ENCODE peak calls at places on chromosomes 4 and X, in four cellular contexts. One of them, this sample, is unnamed.

GRCh38 chrX:40095588-40096394 is 2.0 kb downstream of the BCOR start:
- DNase-seq in tibial artery: no peak
- DNase-seq in lung: no peak
- DNase-seq in upper lobe of right lung: peak; percentile 76
- DNase-seq in this sample: no peak

GRCh38 chr4:121817701-121818100 is 6.0 kb downstream of the CCNA2 start:
- DNase-seq in upper lobe of right lung: no peak
- DNase-seq in lung: no peak
- DNase-seq in tibial artery: no peak
- DNase-seq in this sample: no peak

GRCh38 chr4:149897784-149898183 is 82.1 kb upstream of the IQCM start:
- DNase-seq in tibial artery: no peak
- DNase-seq in upper lobe of right lung: no peak
- DNase-seq in lung: no peak
- DNase-seq in this sample: no peak

GRCh38 chr4:31065086-31065485 is 344.9 kb downstream of the PCDH7 start:
- DNase-seq in upper lobe of right lung: no peak
- DNase-seq in tibial artery: no peak
- DNase-seq in lung: no peak
- DNase-seq in this sample: no peak

GRCh38 chr4:3302786-3303444 is 10.1 kb downstream of the RGS12 start:
- DNase-seq in upper lobe of right lung: peak; percentile 58
- DNase-seq in lung: no peak
- DNase-seq in tibial artery: peak; percentile 9
- DNase-seq in this sample: no peak

GRCh38 chr4:7197910-7198309 is 5.6 kb downstream of the SORCS2 start:
- DNase-seq in lung: no peak
- DNase-seq in tibial artery: peak; percentile 13
- DNase-seq in upper lobe of right lung: peak; percentile 51
- DNase-seq in this sample: no peak

GRCh38 chr4:163988391-163988790 is 493.9 kb downstream of the TMA16 start:
- DNase-seq in lung: no peak
- DNase-seq in upper lobe of right lung: no peak
- DNase-seq in tibial artery: no peak
- DNase-seq in this sample: no peak

GRCh38 chrX:103616676-103617186 is 9.0 kb downstream of the TCEAL3 start:
- DNase-seq in tibial artery: no peak
- DNase-seq in lung: no peak
- DNase-seq in upper lobe of right lung: no peak
- DNase-seq in this sample: no peak

GRCh38 chr4:161457311-161457710 is 706.5 kb downstream of the FSTL5 start:
- DNase-seq in tibial artery: no peak
- DNase-seq in upper lobe of right lung: no peak
- DNase-seq in lung: no peak
- DNase-seq in this sample: no peak

GRCh38 chr4:139229534-139230039 is 50.4 kb downstream of the MGARP start:
- DNase-seq in tibial artery: no peak
- DNase-seq in lung: no peak
- DNase-seq in upper lobe of right lung: no peak
- DNase-seq in this sample: no peak

GRCh38 chrX:119041175-119041574 is 31.6 kb upstream of the CT47C1 start:
- DNase-seq in lung: peak; percentile 41
- DNase-seq in tibial artery: peak; percentile 74
- DNase-seq in upper lobe of right lung: no peak
- DNase-seq in this sample: no peak

GRCh38 chr4:15002659-15003440 is 569 bp downstream of the CPEB2 start:
- DNase-seq in tibial artery: peak; percentile 80
- DNase-seq in lung: peak; percentile 80
- DNase-seq in upper lobe of right lung: peak; percentile 92
- DNase-seq in this sample: peak; percentile 90

GRCh38 chr4:7650606-7651400 is 216.1 kb upstream of the PSAPL1 start:
- DNase-seq in upper lobe of right lung: peak; percentile 60
- DNase-seq in lung: no peak
- DNase-seq in tibial artery: peak; percentile 56
- DNase-seq in this sample: no peak

GRCh38 chr4:25011135-25011866 is 19.4 kb downstream of the LGI2 start:
- DNase-seq in upper lobe of right lung: no peak
- DNase-seq in tibial artery: no peak
- DNase-seq in lung: no peak
- DNase-seq in this sample: no peak

GRCh38 chrX:34893741-34894140 is 48.9 kb upstream of the FAM47B start:
- DNase-seq in upper lobe of right lung: no peak
- DNase-seq in tibial artery: no peak
- DNase-seq in lung: no peak
- DNase-seq in this sample: no peak

GRCh38 chr4:7862561-7863200 is 77.0 kb downstream of the AFAP1 start:
- DNase-seq in tibial artery: no peak
- DNase-seq in lung: no peak
- DNase-seq in upper lobe of right lung: no peak
- DNase-seq in this sample: no peak

GRCh38 chrX:139640259-139640658 is 67.7 kb downstream of the MCF2 start:
- DNase-seq in tibial artery: no peak
- DNase-seq in upper lobe of right lung: no peak
- DNase-seq in lung: no peak
- DNase-seq in this sample: no peak

GRCh38 chrX:43349363-43349762 is 306.7 kb upstream of the MAOA start:
- DNase-seq in tibial artery: no peak
- DNase-seq in lung: peak; percentile 30
- DNase-seq in upper lobe of right lung: no peak
- DNase-seq in this sample: no peak

GRCh38 chrX:41621236-41621651 is 67.5 kb upstream of the GPR34 start:
- DNase-seq in tibial artery: no peak
- DNase-seq in upper lobe of right lung: no peak
- DNase-seq in lung: no peak
- DNase-seq in this sample: no peak

GRCh38 chrX:53479295-53479694 is 45.1 kb upstream of the HSD17B10 start:
- DNase-seq in upper lobe of right lung: no peak
- DNase-seq in tibial artery: no peak
- DNase-seq in lung: no peak
- DNase-seq in this sample: no peak

GRCh38 chrX:120769576-120770341 is 105.9 kb downstream of the CT47B1 start:
- DNase-seq in tibial artery: no peak
- DNase-seq in upper lobe of right lung: no peak
- DNase-seq in lung: no peak
- DNase-seq in this sample: no peak

GRCh38 chr4:183264614-183265013 is 55.5 kb downstream of the CLDN22 start:
- DNase-seq in upper lobe of right lung: no peak
- DNase-seq in tibial artery: no peak
- DNase-seq in lung: no peak
- DNase-seq in this sample: no peak

GRCh38 chrX:47664737-47665136 is 5.8 kb upstream of the UXT start:
- DNase-seq in tibial artery: no peak
- DNase-seq in lung: no peak
- DNase-seq in upper lobe of right lung: no peak
- DNase-seq in this sample: peak; percentile 8

GRCh38 chr4:145420595-145421214 is 60.9 kb upstream of the SMAD1 start:
- DNase-seq in lung: no peak
- DNase-seq in upper lobe of right lung: no peak
- DNase-seq in tibial artery: no peak
- DNase-seq in this sample: no peak

GRCh38 chrX:29231800-29232199 is 644.6 kb downstream of the IL1RAPL1 start:
- DNase-seq in upper lobe of right lung: no peak
- DNase-seq in lung: no peak
- DNase-seq in tibial artery: no peak
- DNase-seq in this sample: no peak
- TF ChIP-seq CTCF in upper lobe of right lung: peak; percentile 5
- TF ChIP-seq CTCF in lung: no peak
- TF ChIP-seq CTCF in tibial artery: no peak
- TF ChIP-seq CTCF in this sample: peak; percentile 29

DNA sequence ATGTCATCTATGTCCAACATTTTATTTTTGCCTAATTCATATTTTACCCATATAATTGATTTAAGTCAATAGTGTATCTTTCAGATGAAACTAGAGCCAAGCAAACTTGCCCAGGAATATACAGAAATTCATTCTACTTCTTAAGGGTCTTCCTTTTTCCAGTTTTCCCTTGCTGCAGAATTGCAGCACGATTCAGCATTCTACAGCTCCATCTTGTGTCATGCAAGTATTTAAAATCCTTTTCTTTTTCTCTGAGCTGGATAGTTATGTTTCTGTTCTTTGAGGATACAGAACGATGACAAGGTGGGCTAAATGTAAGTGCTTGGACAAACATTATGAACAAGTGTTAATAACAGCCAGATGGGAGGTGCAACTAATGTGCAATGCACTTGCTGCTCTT is 1821.8 kb downstream of the ARAP2 start:
- DNase-seq in lung: no peak
- DNase-seq in upper lobe of right lung: no peak
- DNase-seq in tibial artery: no peak
- DNase-seq in this sample: no peak
- TF ChIP-seq CTCF in lung: no peak
- TF ChIP-seq CTCF in upper lobe of right lung: no peak
- TF ChIP-seq CTCF in tibial artery: no peak
- TF ChIP-seq CTCF in this sample: peak; percentile 61

GRCh38 chrX:154444001-154444754 is at the start of gene FAM50A:
- DNase-seq in upper lobe of right lung: peak; percentile 90
- DNase-seq in tibial artery: peak; percentile 71
- DNase-seq in lung: peak; percentile 68
- DNase-seq in this sample: no peak
- TF ChIP-seq CTCF in upper lobe of right lung: no peak
- TF ChIP-seq CTCF in tibial artery: no peak
- TF ChIP-seq CTCF in lung: no peak
- TF ChIP-seq CTCF in this sample: no peak

DNA sequence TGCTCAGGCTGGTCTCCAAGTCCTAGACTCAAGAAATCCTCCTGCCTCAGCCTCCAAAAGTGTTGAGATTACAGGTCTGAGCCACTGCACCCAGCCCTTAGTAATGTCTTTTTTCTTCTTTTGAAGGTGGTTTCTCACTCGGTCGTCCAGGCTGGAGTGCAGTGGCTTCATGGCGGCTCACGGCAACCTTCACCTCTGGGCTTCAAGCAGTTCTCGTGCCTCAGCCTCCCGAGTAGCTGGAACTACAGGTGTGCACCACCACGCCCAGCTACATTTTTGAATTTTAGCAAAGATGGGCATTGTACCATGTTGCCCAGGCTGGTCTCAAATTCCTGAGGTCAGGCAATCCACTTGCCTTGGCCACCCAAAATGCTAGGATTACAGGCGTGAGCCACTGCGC is 32.3 kb upstream of the ASMTL start:
- DNase-seq in upper lobe of right lung: peak; percentile 29
- DNase-seq in lung: no peak
- DNase-seq in tibial artery: no peak
- DNase-seq in this sample: peak; percentile 63
- TF ChIP-seq CTCF in upper lobe of right lung: no peak
- TF ChIP-seq CTCF in lung: no peak
- TF ChIP-seq CTCF in tibial artery: no peak
- TF ChIP-seq CTCF in this sample: no peak

GRCh38 chrX:83984961-83985360 is 124.0 kb downstream of the CYLC1 start:
- DNase-seq in upper lobe of right lung: no peak
- DNase-seq in tibial artery: no peak
- DNase-seq in lung: no peak
- DNase-seq in this sample: no peak
- TF ChIP-seq CTCF in upper lobe of right lung: no peak
- TF ChIP-seq CTCF in tibial artery: no peak
- TF ChIP-seq CTCF in lung: no peak
- TF ChIP-seq CTCF in this sample: no peak

GRCh38 chr4:54683616-54684346 is 26.0 kb downstream of the KIT start:
- DNase-seq in lung: no peak
- DNase-seq in upper lobe of right lung: no peak
- DNase-seq in tibial artery: no peak
- DNase-seq in this sample: no peak
- TF ChIP-seq CTCF in lung: peak; percentile 17
- TF ChIP-seq CTCF in upper lobe of right lung: peak; percentile 41
- TF ChIP-seq CTCF in tibial artery: no peak
- TF ChIP-seq CTCF in this sample: peak; percentile 35

GRCh38 chr4:120056249-120056648 is 10.4 kb downstream of the MAD2L1 start:
- DNase-seq in lung: no peak
- DNase-seq in upper lobe of right lung: no peak
- DNase-seq in tibial artery: no peak
- DNase-seq in this sample: no peak
- TF ChIP-seq CTCF in lung: no peak
- TF ChIP-seq CTCF in upper lobe of right lung: peak; percentile 39
- TF ChIP-seq CTCF in tibial artery: peak; percentile 44
- TF ChIP-seq CTCF in this sample: peak; percentile 62

GRCh38 chrX:149827254-149827653 is 45.5 kb downstream of the MAGEA9 start:
- DNase-seq in lung: no peak
- DNase-seq in upper lobe of right lung: no peak
- DNase-seq in tibial artery: no peak
- DNase-seq in this sample: no peak

GRCh38 chrX:149830192-149830873 is 48.6 kb downstream of the MAGEA9 start:
- DNase-seq in upper lobe of right lung: no peak
- DNase-seq in tibial artery: no peak
- DNase-seq in lung: no peak
- DNase-seq in this sample: no peak

GRCh38 chrX:149829751-149830191 is 48.0 kb downstream of the MAGEA9 start:
- DNase-seq in lung: no peak
- DNase-seq in tibial artery: no peak
- DNase-seq in upper lobe of right lung: no peak
- DNase-seq in this sample: no peak

DNA sequence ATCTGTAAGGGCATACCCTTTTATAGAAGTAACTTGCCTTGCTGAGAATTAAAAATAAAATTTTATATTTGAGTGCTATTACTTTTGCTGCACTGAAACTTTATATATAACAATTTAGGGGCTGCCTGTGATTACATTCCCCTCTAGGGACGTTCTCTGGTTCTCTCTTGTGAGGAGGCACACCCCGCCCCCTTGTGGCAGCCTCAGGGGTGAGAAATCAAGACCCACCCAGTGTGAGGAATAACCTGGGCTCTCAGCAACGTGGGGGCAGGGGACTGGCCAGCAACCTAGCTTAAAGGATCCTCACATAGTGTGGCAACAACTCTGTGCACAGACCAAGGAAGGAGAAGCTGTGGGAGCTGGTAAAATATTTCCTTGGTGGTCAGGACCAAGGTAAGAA is 43.7 kb downstream of the MAGEA9 start:
- DNase-seq in lung: no peak
- DNase-seq in tibial artery: no peak
- DNase-seq in upper lobe of right lung: no peak
- DNase-seq in this sample: no peak
- TF ChIP-seq CTCF in lung: no peak
- TF ChIP-seq CTCF in tibial artery: no peak
- TF ChIP-seq CTCF in upper lobe of right lung: peak; percentile 21
- TF ChIP-seq CTCF in this sample: peak; percentile 18

DNA sequence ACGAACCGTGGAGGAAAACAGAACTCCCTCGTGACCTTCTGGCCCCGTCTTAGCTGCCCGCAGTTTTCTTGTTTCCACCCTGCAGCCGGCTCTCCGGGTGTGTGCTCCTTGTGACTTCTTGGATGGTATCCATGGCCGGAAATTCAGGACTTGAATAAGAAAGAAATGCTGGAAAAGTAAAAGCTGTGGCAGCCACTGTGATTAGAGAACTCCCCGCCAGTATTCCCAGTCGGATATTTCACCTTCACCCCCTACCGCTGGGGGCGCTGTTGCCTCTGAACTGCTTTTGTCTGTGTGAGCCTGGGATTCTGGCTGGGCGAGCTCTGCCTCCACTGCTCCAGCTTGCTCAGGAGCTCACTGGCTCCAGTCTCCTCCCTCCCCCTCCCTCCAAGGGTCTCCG is 41.5 kb upstream of the CYP4V2 start:
- DNase-seq in lung: no peak
- DNase-seq in tibial artery: peak; percentile 66
- DNase-seq in upper lobe of right lung: no peak
- DNase-seq in this sample: peak; percentile 86
- TF ChIP-seq CTCF in lung: no peak
- TF ChIP-seq CTCF in tibial artery: peak; percentile 43
- TF ChIP-seq CTCF in upper lobe of right lung: peak; percentile 55
- TF ChIP-seq CTCF in this sample: peak; percentile 66